ENCODE peak calls at places on chromosomes 13 and 19, in four cellular contexts. One of them, this sample, is unnamed.

GRCh38 chr13:49652691-49653305 is 24.5 kb downstream of the ARL11 start:
- DNase-seq in endodermal cell: peak
- DNase-seq in thoracic aorta: no peak
- DNase-seq in psoas muscle: peak
- DNase-seq in this sample: peak

GRCh38 chr19:57620673-57621348 is 6.8 kb downstream of the ZNF134 start:
- DNase-seq in endodermal cell: no peak
- DNase-seq in thoracic aorta: no peak
- DNase-seq in psoas muscle: no peak
- DNase-seq in this sample: no peak

GRCh38 chr13:113320226-113320875 is 23.3 kb downstream of the LAMP1 start:
- DNase-seq in endodermal cell: no peak
- DNase-seq in thoracic aorta: no peak
- DNase-seq in psoas muscle: peak
- DNase-seq in this sample: no peak

GRCh38 chr13:108463365-108463764 is 166.0 kb upstream of the MYO16 start:
- DNase-seq in endodermal cell: no peak
- DNase-seq in thoracic aorta: no peak
- DNase-seq in psoas muscle: no peak
- DNase-seq in this sample: no peak

GRCh38 chr19:42422576-42423461 is 4.4 kb downstream of the LIPE start:
- DNase-seq in endodermal cell: peak
- DNase-seq in thoracic aorta: no peak
- DNase-seq in psoas muscle: peak
- DNase-seq in this sample: peak

GRCh38 chr13:89401209-89401810 is 1730.1 kb downstream of the SLITRK5 start:
- DNase-seq in endodermal cell: no peak
- DNase-seq in thoracic aorta: no peak
- DNase-seq in psoas muscle: no peak
- DNase-seq in this sample: no peak

GRCh38 chr19:11451942-11452813 is 16.7 kb downstream of the PRKCSH start:
- DNase-seq in endodermal cell: peak
- DNase-seq in thoracic aorta: no peak
- DNase-seq in psoas muscle: no peak
- DNase-seq in this sample: peak

GRCh38 chr13:94988654-94989053 is 276.3 kb upstream of the SOX21 start:
- DNase-seq in endodermal cell: peak
- DNase-seq in thoracic aorta: no peak
- DNase-seq in psoas muscle: no peak
- DNase-seq in this sample: no peak

GRCh38 chr19:48991823-48992570 is 1.1 kb downstream of the GYS1 start:
- DNase-seq in endodermal cell: peak
- DNase-seq in thoracic aorta: peak
- DNase-seq in psoas muscle: peak
- DNase-seq in this sample: no peak

GRCh38 chr13:92188574-92188973 is 790.2 kb downstream of the GPC5 start:
- DNase-seq in endodermal cell: no peak
- DNase-seq in thoracic aorta: no peak
- DNase-seq in psoas muscle: no peak
- DNase-seq in this sample: no peak

DNA sequence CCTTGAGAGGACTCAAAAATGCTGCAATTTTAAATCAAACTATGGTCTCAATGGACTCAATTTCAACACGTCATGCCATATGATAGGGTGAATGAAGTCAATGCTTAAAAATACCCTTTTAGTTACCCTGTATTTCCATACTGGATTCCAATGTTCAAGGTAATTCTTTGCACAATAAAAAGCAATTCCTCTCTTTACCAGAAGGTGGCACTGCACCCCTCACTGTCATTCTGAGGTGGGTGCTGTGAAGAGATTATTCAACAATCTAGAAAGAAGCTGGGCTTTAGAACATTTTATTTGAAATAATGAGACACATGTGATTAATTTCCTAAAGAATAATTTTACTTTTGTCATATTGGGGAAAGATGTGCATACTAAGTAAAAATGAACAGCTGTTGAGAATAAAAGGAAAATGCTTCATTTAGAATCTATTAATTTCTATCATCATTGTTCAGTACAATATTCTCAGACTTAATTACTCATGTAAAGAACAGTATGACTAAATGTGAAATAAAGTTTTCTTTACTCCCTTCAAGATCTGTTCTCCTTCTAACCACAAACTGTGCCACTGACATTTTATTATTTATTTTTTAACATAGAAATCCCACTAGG is 789.1 kb downstream of the GPC5 start:
- DNase-seq in endodermal cell: peak
- DNase-seq in thoracic aorta: no peak
- DNase-seq in psoas muscle: no peak
- DNase-seq in this sample: no peak
- TF ChIP-seq CTCF in endodermal cell: peak
- TF ChIP-seq CTCF in thoracic aorta: peak
- TF ChIP-seq CTCF in psoas muscle: peak
- TF ChIP-seq CTCF in this sample: peak

GRCh38 chr19:13959141-13959961 is 7.0 kb downstream of the DCAF15 start:
- DNase-seq in endodermal cell: no peak
- DNase-seq in thoracic aorta: no peak
- DNase-seq in psoas muscle: no peak
- DNase-seq in this sample: no peak

GRCh38 chr19:13958043-13958442 is 5.7 kb downstream of the DCAF15 start:
- DNase-seq in endodermal cell: no peak
- DNase-seq in thoracic aorta: no peak
- DNase-seq in psoas muscle: no peak
- DNase-seq in this sample: no peak

GRCh38 chr19:13960863-13961784 is 8.8 kb downstream of the DCAF15 start:
- DNase-seq in endodermal cell: no peak
- DNase-seq in thoracic aorta: no peak
- DNase-seq in psoas muscle: no peak
- DNase-seq in this sample: no peak

GRCh38 chr19:13961826-13962737 is 9.8 kb downstream of the DCAF15 start:
- DNase-seq in endodermal cell: peak
- DNase-seq in thoracic aorta: no peak
- DNase-seq in psoas muscle: no peak
- DNase-seq in this sample: peak

GRCh38 chr19:13959962-13960862 is 7.9 kb downstream of the DCAF15 start:
- DNase-seq in endodermal cell: peak
- DNase-seq in thoracic aorta: no peak
- DNase-seq in psoas muscle: peak
- DNase-seq in this sample: no peak
- TF ChIP-seq CTCF in endodermal cell: peak
- TF ChIP-seq CTCF in thoracic aorta: no peak
- TF ChIP-seq CTCF in psoas muscle: peak
- TF ChIP-seq CTCF in this sample: no peak

GRCh38 chr19:38685666-38686529 is 38.4 kb downstream of the ACTN4 start:
- DNase-seq in endodermal cell: peak
- DNase-seq in thoracic aorta: no peak
- DNase-seq in psoas muscle: no peak
- DNase-seq in this sample: no peak
- TF ChIP-seq CTCF in endodermal cell: peak
- TF ChIP-seq CTCF in thoracic aorta: peak
- TF ChIP-seq CTCF in psoas muscle: peak
- TF ChIP-seq CTCF in this sample: peak

DNA sequence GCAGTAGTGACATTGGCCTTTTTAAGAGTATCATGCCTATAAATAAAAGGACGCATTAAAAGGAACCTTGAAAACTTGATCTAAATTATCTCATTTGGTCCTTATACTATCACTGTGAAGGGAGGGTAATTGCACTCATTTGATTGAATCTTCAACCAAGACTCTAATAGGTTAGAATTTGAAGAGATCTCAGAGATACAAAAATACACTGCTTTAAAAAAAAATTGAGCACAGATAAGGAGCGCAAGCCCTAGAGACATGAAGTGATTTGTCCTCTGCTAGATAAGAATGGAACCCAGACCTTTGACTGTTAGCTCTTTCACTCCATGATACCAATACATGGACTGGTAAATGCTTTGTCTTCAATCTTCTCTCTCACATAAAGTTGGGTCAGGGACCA is 58.2 kb upstream of the RXFP2 start:
- DNase-seq in endodermal cell: no peak
- DNase-seq in thoracic aorta: no peak
- DNase-seq in psoas muscle: no peak
- DNase-seq in this sample: no peak
- TF ChIP-seq CTCF in endodermal cell: no peak
- TF ChIP-seq CTCF in thoracic aorta: no peak
- TF ChIP-seq CTCF in psoas muscle: no peak
- TF ChIP-seq CTCF in this sample: no peak

DNA sequence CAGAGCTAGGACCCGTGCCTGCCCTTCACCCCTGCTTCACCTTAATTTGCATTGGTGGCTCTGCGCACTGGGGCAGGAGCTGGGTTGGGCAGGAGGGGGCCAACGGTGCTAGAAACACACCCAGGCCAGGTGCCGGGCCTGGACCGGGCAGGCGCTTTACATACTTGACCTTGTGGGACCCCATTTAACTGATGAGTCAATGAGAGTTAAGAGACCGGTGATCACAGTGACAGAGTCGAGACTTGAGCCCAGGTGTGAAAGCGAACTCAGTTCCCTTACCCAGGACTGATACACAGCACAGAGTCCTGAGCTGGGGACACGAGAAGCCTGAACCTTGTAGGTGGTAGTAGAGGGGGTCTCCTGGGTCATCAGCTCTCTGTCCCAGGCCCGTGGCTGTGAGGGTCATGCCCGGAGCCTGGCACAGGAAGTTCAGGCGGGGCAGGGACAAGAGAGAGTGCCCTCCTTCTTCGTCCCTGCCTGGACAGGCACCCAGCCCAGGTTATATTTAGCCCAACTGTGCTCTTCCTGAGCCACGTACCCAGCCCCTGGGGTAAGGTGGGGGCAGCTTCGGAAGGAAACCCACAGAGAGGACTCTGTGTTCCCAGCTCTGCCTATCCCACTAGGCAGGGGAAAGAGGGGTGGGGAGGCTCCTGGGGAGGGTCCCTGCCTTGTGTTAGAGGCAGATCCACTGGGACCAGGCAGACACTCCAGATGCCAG is 1.9 kb downstream of the PRX start:
- DNase-seq in endodermal cell: peak
- DNase-seq in thoracic aorta: no peak
- DNase-seq in psoas muscle: peak
- DNase-seq in this sample: no peak
- TF ChIP-seq CTCF in endodermal cell: no peak
- TF ChIP-seq CTCF in thoracic aorta: no peak
- TF ChIP-seq CTCF in psoas muscle: no peak
- TF ChIP-seq CTCF in this sample: no peak

This sample was measured in glutamatergic neuron.